ENCODE peak calls at places on chromosomes 1 and 21, in eight cellular contexts. O is fibroblast of villous mesenchyme, E is HS-27A, T is neural progenitor cell, X is LoVo, U is AML-193, K is nephron progenitor cell, P is aorta. Y is an unnamed sample.

GRCh38 chr1:92043621-92044020 is 13.8 kb downstream of the EPHX4 start:
- DNase-seq in X (no peak), O (no peak), U (no peak), P (no peak), T (peak; percentile 3), E (no peak), K (no peak), Y (no peak)

GRCh38 chr1:47471163-47471562 is 33.3 kb downstream of the FOXD2 start:
- DNase-seq in U (no peak), O (no peak), T (no peak), E (no peak), X (no peak), K (no peak), P (peak; percentile 75), Y (no peak)

GRCh38 chr1:77927414-77927813 is 39.0 kb downstream of the NEXN start:
- DNase-seq in K (no peak), O (no peak), U (no peak), X (no peak), P (no peak), T (no peak), E (no peak), Y (no peak)

GRCh38 chr1:19504796-19505693 is 19.7 kb upstream of the CAPZB start:
- DNase-seq in T (no peak), X (peak; percentile 35), U (no peak), O (peak; percentile 99), K (no peak), P (no peak), E (no peak), Y (peak; percentile 78)

GRCh38 chr21:42631142-42631541 is 22.3 kb upstream of the PDE9A start:
- DNase-seq in T (no peak), E (no peak), U (no peak), O (no peak), K (no peak), P (no peak), X (no peak), Y (no peak)

GRCh38 chr1:43067856-43068751 is 104.0 kb downstream of the EBNA1BP2 start:
- DNase-seq in P (no peak), U (no peak), E (no peak), O (no peak), T (peak; percentile 39), K (no peak), X (no peak), Y (no peak)

GRCh38 chr21:43622796-43623195 is 36.5 kb downstream of the HSF2BP start:
- DNase-seq in K (no peak), T (no peak), O (no peak), U (no peak), X (no peak), P (no peak), E (no peak), Y (no peak)

GRCh38 chr21:35234725-35235124 is 185.6 kb upstream of the RUNX1 start:
- DNase-seq in O (no peak), K (no peak), P (no peak), E (no peak), X (no peak), T (no peak), U (no peak), Y (no peak)

GRCh38 chr1:68375919-68376318 is 73.8 kb downstream of the RPE65 start:
- DNase-seq in E (no peak), X (no peak), K (no peak), T (no peak), U (no peak), P (no peak), O (no peak), Y (no peak)

GRCh38 chr1:37033355-37034291 is 692 bp downstream of the GRIK3 start:
- DNase-seq in O (no peak), K (peak; percentile 42), E (no peak), U (no peak), X (no peak), T (peak; percentile 59), P (no peak), Y (no peak)

GRCh38 chr1:154524881-154525280 is 22.7 kb upstream of the SHE start:
- DNase-seq in O (no peak), U (no peak), P (no peak), E (no peak), T (no peak), K (no peak), X (no peak), Y (no peak)

GRCh38 chr1:39102537-39103320 is 76.6 kb downstream of the NDUFS5 start:
- DNase-seq in T (peak; percentile 80), O (peak; percentile 90), U (peak; percentile 77), K (peak; percentile 26), P (peak; percentile 75), X (peak; percentile 76), E (no peak), Y (peak; percentile 67)

GRCh38 chr1:207006914-207007313 is 25.6 kb downstream of the C1orf116 start:
- DNase-seq in T (no peak), E (no peak), O (no peak), P (no peak), K (no peak), U (no peak), X (no peak), Y (no peak)

GRCh38 chr1:197342044-197342565 is 74.1 kb downstream of the CRB1 start:
- DNase-seq in P (no peak), X (no peak), E (no peak), K (no peak), O (no peak), U (no peak), T (no peak), Y (no peak)

GRCh38 chr1:81179239-81179638 is 621.5 kb upstream of the ADGRL2 start:
- DNase-seq in X (peak; percentile 61), E (peak; percentile 73), T (no peak), O (peak; percentile 85), P (no peak), U (no peak), K (no peak), Y (peak; percentile 55)

GRCh38 chr1:116147114-116147510 is 35.9 kb downstream of the MAB21L3 start:
- DNase-seq in U (no peak), P (no peak), T (no peak), K (no peak), E (no peak), X (no peak), O (no peak), Y (no peak)

GRCh38 chr1:151553659-151554058 is 13.6 kb downstream of the TUFT1 start:
- DNase-seq in P (no peak), E (no peak), T (no peak), K (no peak), U (no peak), O (peak; percentile 35), X (no peak), Y (no peak)

Y was measured in A549.